ENCODE peak calls at places on chromosome 18, in seven cellular contexts. T is putamen, Z is transverse colon, M is RWPE1, D is NCI-H2081, B is right lobe of liver, X is AG08395. S is an unnamed sample.

GRCh38 chr18:50058731-50059130 is 136.2 kb downstream of the MYO5B start:
- DNase-seq in T (no peak), Z (peak), M (no peak), D (no peak), B (no peak), X (no peak), S (no peak)

GRCh38 chr18:60895181-60895580 is 438.0 kb upstream of the CDH20 start:
- DNase-seq in T (no peak), Z (no peak), M (peak), D (peak), B (no peak), X (no peak), S (no peak)

GRCh38 chr18:59359576-59359952 is 499 bp upstream of the LMAN1 start:
- DNase-seq in T (no peak), Z (no peak), M (no peak), D (no peak), B (no peak), X (no peak), S (no peak)

GRCh38 chr18:74226156-74226555 is 65.6 kb downstream of the CYB5A start:
- DNase-seq in T (no peak), Z (no peak), M (no peak), D (no peak), B (peak), X (no peak), S (no peak)

GRCh38 chr18:26863122-26863879 is 2.2 kb downstream of the AQP4 start:
- DNase-seq in T (peak), Z (peak), M (no peak), D (peak), B (peak), X (no peak), S (no peak)

GRCh38 chr18:9057646-9058045 is 44.9 kb upstream of the NDUFV2 start:
- DNase-seq in T (no peak), Z (no peak), M (no peak), D (no peak), B (no peak), X (no peak), S (no peak)

GRCh38 chr18:48319796-48320638 is 89.2 kb downstream of the ZBTB7C start:
- DNase-seq in T (no peak), Z (peak), M (no peak), D (peak), B (no peak), X (peak), S (no peak)

GRCh38 chr18:54776282-54776977 is 51.8 kb upstream of the RAB27B start:
- DNase-seq in T (no peak), Z (no peak), M (peak), D (no peak), B (no peak), X (peak), S (no peak)

GRCh38 chr18:57441395-57441794 is 6.2 kb downstream of the ONECUT2 start:
- DNase-seq in T (no peak), Z (no peak), M (no peak), D (no peak), B (no peak), X (peak), S (no peak)

GRCh38 chr18:55380574-55380973 is 207.4 kb downstream of the TCF4 start:
- DNase-seq in T (no peak), Z (no peak), M (no peak), D (no peak), B (no peak), X (peak), S (no peak)

GRCh38 chr18:12296087-12296403 is 12.0 kb upstream of the TUBB6 start:
- DNase-seq in T (no peak), Z (no peak), M (no peak), D (no peak), B (no peak), X (no peak), S (no peak)

GRCh38 chr18:11327656-11328055 is 178.3 kb upstream of the PIEZO2 start:
- DNase-seq in T (no peak), Z (no peak), M (no peak), D (no peak), B (no peak), X (no peak), S (no peak)

GRCh38 chr18:62523631-62524442 is 1.0 kb downstream of the ZCCHC2 start:
- DNase-seq in T (peak), Z (peak), M (no peak), D (peak), B (peak), X (peak), S (peak)

GRCh38 chr18:55390898-55391297 is 197.1 kb downstream of the TCF4 start:
- DNase-seq in T (no peak), Z (no peak), M (no peak), D (no peak), B (no peak), X (no peak), S (no peak)

GRCh38 chr18:55641501-55641900 is 53.5 kb upstream of the TCF4 start:
- DNase-seq in T (no peak), Z (no peak), M (no peak), D (no peak), B (no peak), X (no peak), S (no peak)

GRCh38 chr18:9951022-9951859 is 37.4 kb downstream of the VAPA start:
- DNase-seq in T (peak), Z (peak), M (peak), D (peak), B (no peak), X (peak), S (no peak)

GRCh38 chr18:28398491-28398890 is 221.6 kb upstream of the CDH2 start:
- DNase-seq in T (no peak), Z (no peak), M (no peak), D (no peak), B (no peak), X (no peak), S (no peak)

GRCh38 chr18:24019641-24020331 is 5.2 kb downstream of the TTC39C start:
- DNase-seq in T (no peak), Z (no peak), M (no peak), D (no peak), B (no peak), X (no peak), S (no peak)

GRCh38 chr18:12253517-12254136 is 534 bp upstream of the CIDEA start:
- DNase-seq in T (no peak), Z (no peak), M (no peak), D (peak), B (no peak), X (no peak), S (no peak)

GRCh38 chr18:26854292-26854881 is 11.1 kb downstream of the AQP4 start:
- DNase-seq in T (no peak), Z (no peak), M (no peak), D (no peak), B (no peak), X (no peak), S (no peak)

GRCh38 chr18:46278481-46279465 is 174.6 kb downstream of the HAUS1 start:
- DNase-seq in T (no peak), Z (no peak), M (no peak), D (no peak), B (no peak), X (peak), S (no peak)